ENCODE peak calls at places on chromosomes 13 and 19, in seven cellular contexts. H is HS-5, G is NCI-H2081, Q is astrocyte of the spinal cord, L is fibroblast of lung, Z is lower leg skin, A is ascending aorta. W is an unnamed sample.
A peak's percentile ranks its signal among the peaks of the same experiment; 100 is the strongest.

GRCh38 chr19:19540707-19541515 is 2.8 kb downstream of the CILP2 start:
- DNase-seq in H (no peak), G (no peak), Q (no peak), L (peak; percentile 24), Z (no peak), A (no peak), W (peak; percentile 78)

GRCh38 chr13:62483774-62484173 is 1068.1 kb upstream of the PCDH20 start:
- DNase-seq in H (no peak), G (peak; percentile 21), Q (peak; percentile 19), L (no peak), Z (no peak), A (no peak), W (no peak)

GRCh38 chr13:21037656-21038055 is 23.7 kb downstream of the LATS2 start:
- DNase-seq in H (no peak), G (no peak), Q (no peak), L (no peak), Z (no peak), A (no peak), W (no peak)

GRCh38 chr19:3336680-3337523 is 29.5 kb upstream of the NFIC start:
- DNase-seq in H (no peak), G (peak; percentile 76), Q (peak; percentile 75), L (peak; percentile 94), Z (peak; percentile 77), A (peak; percentile 76), W (no peak)

GRCh38 chr19:2808129-2808941 is 11.3 kb upstream of the ZNF554 start:
- DNase-seq in H (no peak), G (no peak), Q (no peak), L (no peak), Z (no peak), A (no peak), W (no peak)

GRCh38 chr13:84896128-84896527 is 903.1 kb downstream of the SLITRK6 start:
- DNase-seq in H (peak; percentile 3), G (peak; percentile 60), Q (peak; percentile 62), L (peak; percentile 80), Z (no peak), A (no peak), W (peak; percentile 75)

GRCh38 chr19:55209430-55210119 is at the start of gene PTPRH:
- DNase-seq in H (no peak), G (no peak), Q (peak; percentile 29), L (no peak), Z (no peak), A (no peak), W (no peak)

GRCh38 chr13:49810825-49811526 is 18.5 kb upstream of the KPNA3 start:
- DNase-seq in H (no peak), G (no peak), Q (no peak), L (peak; percentile 55), Z (no peak), A (no peak), W (no peak)

GRCh38 chr13:78182813-78183212 is 264.2 kb upstream of the EDNRB start:
- DNase-seq in H (no peak), G (no peak), Q (no peak), L (no peak), Z (no peak), A (no peak), W (no peak)

GRCh38 chr19:49847731-49848696 is 2.9 kb upstream of the PTOV1 start:
- DNase-seq in H (peak; percentile 75), G (no peak), Q (peak; percentile 92), L (peak; percentile 90), Z (no peak), A (no peak), W (no peak)

GRCh38 chr13:110421061-110421460 is 114.0 kb downstream of the COL4A2 start:
- DNase-seq in H (no peak), G (no peak), Q (no peak), L (peak; percentile 40), Z (no peak), A (no peak), W (no peak)

GRCh38 chr13:27954406-27954851 is 14.7 kb downstream of the CDX2 start:
- DNase-seq in H (no peak), G (no peak), Q (no peak), L (no peak), Z (no peak), A (no peak), W (no peak)

GRCh38 chr13:113489549-113490495 is 689 bp downstream of the DCUN1D2 start:
- DNase-seq in H (peak; percentile 9), G (peak; percentile 40), Q (peak; percentile 39), L (peak; percentile 44), Z (no peak), A (no peak), W (peak; percentile 43)

W was measured in OCI-LY7.